ENCODE peak calls at places on chromosome 3, in ten cellular contexts. N is endothelial cell of umbilical vein, F is HCT116, J is breast epithelium, S is GM12892, D is Panc1, X is SK-N-SH, E is GM12891, Z is GM23338, P is transverse colon. T is an unnamed sample.
A peak's percentile ranks its signal among the peaks of the same experiment; 100 is the strongest.

GRCh38 chr3:177478170-177478859 is 281.0 kb upstream of the TBL1XR1 start:
- DNase-seq in N (peak; percentile 72), F (peak; percentile 56), J (no peak), S (no peak), D (peak; percentile 95), X (no peak), E (no peak), Z (no peak), P (no peak), T (peak; percentile 23)

GRCh38 chr3:117734431-117734830 is 1024.9 kb downstream of the TUSC7 start:
- DNase-seq in N (no peak), F (no peak), J (no peak), S (no peak), D (no peak), X (no peak), E (no peak), Z (no peak), P (no peak), T (no peak)

GRCh38 chr3:36540898-36541518 is 160.7 kb downstream of the STAC start:
- DNase-seq in N (no peak), F (peak; percentile 12), J (no peak), S (no peak), D (peak; percentile 15), X (no peak), E (no peak), Z (peak; percentile 81), P (no peak), T (peak; percentile 4)

GRCh38 chr3:34108976-34109375 is 310.5 kb downstream of the PDCD6IP start:
- DNase-seq in N (no peak), F (no peak), J (no peak), S (no peak), D (no peak), X (no peak), E (no peak), Z (no peak), P (no peak), T (no peak)

GRCh38 chr3:187833799-187834578 is 88.7 kb upstream of the BCL6 start:
- DNase-seq in N (no peak), F (no peak), J (no peak), S (no peak), D (no peak), X (no peak), E (no peak), Z (no peak), P (no peak), T (no peak)

GRCh38 chr3:18740631-18741583 is 315.8 kb upstream of the SATB1 start:
- DNase-seq in N (no peak), F (no peak), J (no peak), S (no peak), D (no peak), X (no peak), E (no peak), Z (no peak), P (peak; percentile 16), T (no peak)

GRCh38 chr3:8416965-8417364 is 84.7 kb upstream of the LMCD1 start:
- DNase-seq in N (peak; percentile 39), F (peak; percentile 6), J (no peak), S (no peak), D (no peak), X (no peak), E (no peak), Z (peak; percentile 49), P (peak; percentile 37), T (no peak)

GRCh38 chr3:173913397-173913796 is 515.9 kb downstream of the NLGN1 start:
- DNase-seq in N (peak; percentile 63), F (no peak), J (no peak), S (no peak), D (no peak), X (no peak), E (no peak), Z (no peak), P (no peak), T (no peak)

GRCh38 chr3:127177226-127177625 is 15.7 kb upstream of the PRR23E start:
- DNase-seq in N (no peak), F (no peak), J (no peak), S (no peak), D (no peak), X (no peak), E (no peak), Z (no peak), P (no peak), T (peak; percentile 25)

GRCh38 chr3:136409549-136409948 is 159.4 kb downstream of the PCCB start:
- DNase-seq in N (no peak), F (no peak), J (no peak), S (no peak), D (no peak), X (no peak), E (no peak), Z (no peak), P (no peak), T (no peak)

GRCh38 chr3:149736180-149737100 is 15.8 kb downstream of the COMMD2 start:
- DNase-seq in N (peak; percentile 29), F (peak; percentile 40), J (no peak), S (no peak), D (no peak), X (no peak), E (no peak), Z (no peak), P (no peak), T (peak; percentile 67)
- TF ChIP-seq POLR2AphosphoS5 in N (no peak), F (no peak), J (no peak), S (no peak), D (no peak), X (no peak), E (no peak), Z (no peak), P (no peak), T (no peak)

DNA sequence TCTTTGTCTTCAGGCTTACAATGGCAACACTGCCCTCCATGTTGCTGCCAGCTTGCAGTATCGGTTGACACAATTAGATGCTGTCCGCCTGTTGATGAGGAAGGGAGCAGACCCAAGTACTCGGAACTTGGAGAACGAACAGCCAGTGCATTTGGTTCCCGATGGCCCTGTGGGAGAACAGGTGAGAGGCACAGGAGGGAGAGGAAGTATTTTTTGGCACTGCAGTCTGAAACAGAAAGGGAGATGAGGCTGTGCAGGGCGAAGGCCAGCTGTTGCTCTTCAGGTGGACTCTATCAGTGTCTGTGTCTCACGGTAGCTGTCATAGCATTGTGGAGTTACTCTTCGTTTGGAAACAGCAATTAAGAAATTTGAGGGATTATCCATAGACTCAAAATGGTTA is 8.0 kb downstream of the NFKBIZ start:
- DNase-seq in N (no peak), F (no peak), J (no peak), S (no peak), D (no peak), X (no peak), E (no peak), Z (no peak), P (no peak), T (no peak)
- TF ChIP-seq POLR2AphosphoS5 in N (no peak), F (no peak), J (peak; percentile 49), S (peak; percentile 39), D (no peak), X (no peak), E (peak; percentile 68), Z (no peak), P (no peak), T (no peak)

DNA sequence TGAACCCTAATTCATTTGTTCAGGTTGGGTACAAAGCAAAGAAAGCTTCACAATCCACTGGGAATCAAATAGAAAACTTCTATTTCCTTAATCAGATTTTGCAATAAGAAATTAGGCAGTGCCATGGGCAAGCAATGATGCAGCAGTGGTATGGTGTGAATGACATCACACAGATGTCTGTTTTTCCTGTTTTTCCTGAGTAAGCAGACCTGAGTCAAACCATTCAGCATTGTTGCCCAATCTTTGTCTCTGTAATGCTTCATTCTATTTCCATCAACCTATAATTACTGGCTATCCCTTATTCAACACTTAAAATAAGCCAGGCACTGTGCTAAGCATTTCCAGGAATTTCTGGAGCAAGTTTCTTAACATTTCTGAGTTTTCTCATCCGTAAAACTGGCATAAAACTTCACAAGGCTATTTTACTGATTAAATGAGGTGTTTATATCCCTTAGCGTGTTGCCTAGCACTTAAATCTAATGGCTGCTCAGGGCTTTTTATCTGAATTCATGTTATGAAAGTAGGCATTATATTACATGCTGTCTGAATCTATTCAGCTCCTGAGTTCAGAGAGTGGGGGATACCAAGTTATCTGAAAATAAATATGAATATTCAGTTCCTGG is 11.2 kb upstream of the OXSR1 start:
- DNase-seq in N (no peak), F (no peak), J (no peak), S (no peak), D (no peak), X (no peak), E (no peak), Z (no peak), P (no peak), T (no peak)
- TF ChIP-seq POLR2AphosphoS5 in N (no peak), F (no peak), J (no peak), S (no peak), D (no peak), X (no peak), E (no peak), Z (no peak), P (no peak), T (no peak)

DNA sequence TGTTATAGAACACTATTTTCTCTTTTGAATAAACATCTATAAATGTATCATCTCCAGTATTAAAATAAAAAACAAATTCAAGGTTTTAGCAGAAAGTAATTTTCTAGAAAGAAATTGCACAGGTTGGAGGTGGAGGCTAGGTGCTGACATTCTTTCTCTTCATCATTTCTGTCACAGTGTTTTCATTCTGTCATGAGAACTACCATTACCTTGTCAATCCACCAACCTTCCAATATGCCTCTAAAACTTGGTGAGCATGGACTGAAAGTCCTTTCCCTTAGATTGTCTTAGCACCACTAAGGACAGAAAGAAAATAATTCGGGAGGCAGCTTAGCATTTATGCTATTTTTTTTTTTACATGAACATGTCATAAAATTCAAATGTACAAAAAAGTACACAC is 596.2 kb upstream of the DPPA4 start:
- DNase-seq in N (no peak), F (no peak), J (no peak), S (no peak), D (no peak), X (no peak), E (no peak), Z (no peak), P (no peak), T (no peak)
- TF ChIP-seq POLR2AphosphoS5 in N (no peak), F (no peak), J (no peak), S (no peak), D (no peak), X (no peak), E (no peak), Z (no peak), P (no peak), T (no peak)

DNA sequence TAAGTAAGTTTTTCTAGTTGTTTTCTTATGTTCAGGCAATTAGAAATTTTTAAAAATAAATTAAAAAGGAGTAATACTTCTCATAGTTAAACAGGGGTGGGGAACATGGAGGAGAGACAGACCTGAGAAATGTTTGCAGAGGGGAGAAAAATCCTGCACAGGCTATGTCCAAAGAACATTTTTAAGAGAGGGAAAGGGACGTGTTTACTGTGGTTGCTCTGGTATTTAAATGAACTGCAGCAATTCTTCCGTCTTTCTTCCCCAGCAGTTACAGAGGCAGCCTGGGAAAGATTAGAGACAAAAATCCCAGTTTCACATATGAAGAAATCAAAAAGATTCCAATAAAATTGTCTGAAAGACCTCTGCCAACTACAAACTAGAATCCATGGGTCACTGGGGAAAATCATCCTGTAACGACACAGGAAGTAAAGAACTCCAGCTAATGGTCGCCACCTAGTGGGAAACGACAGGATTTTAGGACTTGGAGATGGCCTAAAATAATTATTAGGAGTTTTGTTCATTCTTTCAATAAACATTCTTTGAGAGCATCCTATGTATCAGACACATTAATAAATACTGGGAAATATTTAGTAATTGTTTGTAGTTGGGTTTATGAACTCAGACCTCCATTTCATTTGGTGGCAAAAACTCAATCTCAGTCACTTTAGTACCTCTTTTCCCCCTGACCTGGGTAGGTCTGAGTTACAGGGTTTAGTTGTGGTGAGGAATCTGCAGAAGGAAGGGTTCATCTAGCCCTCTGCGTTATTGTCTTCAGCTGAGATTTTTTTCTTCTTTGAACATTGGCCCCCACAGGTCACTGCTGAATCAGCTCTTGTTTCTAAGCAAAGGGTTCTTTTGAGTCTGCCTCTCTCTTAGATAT is 69.9 kb upstream of the GOLIM4 start:
- DNase-seq in N (peak; percentile 65), F (peak; percentile 65), J (no peak), S (peak; percentile 5), D (peak; percentile 59), X (peak; percentile 64), E (peak; percentile 10), Z (peak; percentile 79), P (peak; percentile 68), T (peak; percentile 73)
- TF ChIP-seq POLR2AphosphoS5 in N (no peak), F (no peak), J (no peak), S (no peak), D (no peak), X (no peak), E (no peak), Z (no peak), P (no peak), T (no peak)